ENCODE peak calls at places on chromosomes 7 and 10, in ten cellular contexts. L is A549, Y is HCT116, B is IMR-90, T is endothelial cell of umbilical vein, X is tibial nerve, K is adrenal gland, R is uterus, P is ovary, M is body of pancreas. V is an unnamed sample.

GRCh38 chr7:91474074-91474473 is 209.8 kb downstream of the FZD1 start:
- DNase-seq in T (no peak), B (no peak), L (no peak), M (no peak), Y (no peak), P (no peak), R (no peak), X (no peak), K (no peak), V (no peak)

GRCh38 chr10:89392974-89393373 is 551 bp downstream of the IFIT1 start:
- DNase-seq in K (no peak), Y (no peak), T (no peak), R (peak; percentile 65), B (peak; percentile 92), P (no peak), L (peak; percentile 16), M (no peak), X (no peak), V (no peak)

GRCh38 chr10:79137404-79137803 is 68.6 kb downstream of the ZMIZ1 start:
- DNase-seq in M (no peak), K (no peak), L (no peak), Y (no peak), R (no peak), T (no peak), X (no peak), P (peak; percentile 59), B (no peak), V (no peak)

GRCh38 chr7:51366930-51367613 is 50.5 kb upstream of the COBL start:
- DNase-seq in Y (no peak), X (no peak), P (no peak), R (no peak), T (peak; percentile 24), K (peak; percentile 20), L (peak; percentile 57), B (peak; percentile 26), M (peak; percentile 64), V (no peak)

GRCh38 chr7:92448185-92448747 is 984 bp downstream of the GATAD1 start:
- DNase-seq in L (peak; percentile 82), B (peak; percentile 46), X (peak; percentile 26), T (peak; percentile 88), K (peak; percentile 40), R (peak; percentile 47), P (peak; percentile 65), Y (peak; percentile 57), M (peak; percentile 67), V (no peak)

GRCh38 chr10:68105820-68106219 is 3.5 kb upstream of the MYPN start:
- DNase-seq in P (no peak), L (no peak), M (no peak), X (no peak), Y (no peak), T (no peak), R (no peak), K (no peak), B (peak; percentile 78), V (no peak)

GRCh38 chr10:47449102-47449978 is 34.6 kb downstream of the ANXA8 start:
- DNase-seq in B (no peak), M (no peak), L (no peak), K (no peak), T (no peak), R (no peak), P (peak; percentile 13), X (no peak), Y (no peak), V (no peak)

GRCh38 chr7:6533893-6534804 is 17.1 kb downstream of the GRID2IP start:
- DNase-seq in R (no peak), Y (no peak), K (no peak), T (peak; percentile 8), X (no peak), B (no peak), M (no peak), P (no peak), L (no peak), V (no peak)

DNA sequence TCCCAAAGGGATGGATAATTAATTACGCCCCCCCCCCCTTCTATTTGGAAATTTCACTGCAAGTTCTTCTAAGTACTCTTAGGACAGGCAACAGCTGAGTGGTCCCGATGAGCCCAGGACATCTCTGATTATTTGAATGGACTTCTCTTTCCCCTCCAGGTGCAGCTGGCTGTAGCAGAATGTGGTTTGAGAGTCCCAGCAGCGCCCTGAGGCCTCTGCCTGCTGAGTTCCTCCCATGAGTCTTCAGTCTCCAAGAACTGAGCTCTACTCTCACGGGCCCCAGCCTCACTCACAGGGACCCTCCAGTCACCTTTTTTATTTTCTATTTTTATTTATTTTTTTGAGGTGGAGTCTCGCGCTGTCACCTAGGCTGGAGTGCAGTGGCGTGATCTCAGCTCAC is 63.6 kb upstream of the SFMBT2 start:
- DNase-seq in T (no peak), P (no peak), L (no peak), R (no peak), M (no peak), K (no peak), B (no peak), Y (no peak), X (no peak), V (no peak)
- H3K4me1 ChIP-seq in T (no peaks in the 10 kb centered on the region), P (peaks cover 1% of the 10 kb centered on the region), L (no peaks in the 10 kb centered on the region), R (no peaks in the 10 kb centered on the region), M (peaks cover 4% of the 10 kb centered on the region), K (peaks cover 25% of the 10 kb centered on the region), B (no peaks in the 10 kb centered on the region), Y (no peaks in the 10 kb centered on the region), X (no peaks in the 10 kb centered on the region), V (no peaks in the 10 kb centered on the region)

GRCh38 chr7:151731022-151731441 is 145.9 kb downstream of the PRKAG2 start:
- DNase-seq in P (no peak), B (no peak), T (no peak), L (no peak), X (no peak), R (no peak), K (no peak), Y (no peak), M (no peak), V (no peak)
- H3K4me3 ChIP-seq in P (no peak overlapping the region), B (no peak overlapping the region), T (no peak overlapping the region), L (no peak overlapping the region), X (no peak overlapping the region), R (no peak overlapping the region), K (no peak overlapping the region), Y (no peak overlapping the region), M (no peak overlapping the region), V (no peak overlapping the region)

GRCh38 chr7:155295511-155295910 is 2.2 kb upstream of the INSIG1 start:
- DNase-seq in Y (no peak), R (no peak), B (no peak), K (no peak), L (no peak), M (no peak), T (no peak), X (no peak), P (no peak), V (peak; percentile 49)

GRCh38 chr7:155296788-155297516 is 726 bp upstream of the INSIG1 start:
- DNase-seq in M (peak; percentile 72), R (peak; percentile 58), P (peak; percentile 73), X (no peak), T (peak; percentile 61), K (peak; percentile 69), Y (no peak), B (peak; percentile 81), L (peak; percentile 46), V (peak; percentile 67)

GRCh38 chr7:155298288-155298833 is 683 bp downstream of the INSIG1 start:
- DNase-seq in B (no peak), X (no peak), Y (no peak), P (no peak), L (no peak), T (peak; percentile 29), R (no peak), K (no peak), M (no peak), V (peak; percentile 70)

GRCh38 chr7:155297517-155298287 is at the start of gene INSIG1:
- DNase-seq in M (peak; percentile 94), K (peak; percentile 96), P (peak; percentile 96), R (peak; percentile 87), B (peak; percentile 92), T (peak; percentile 92), L (peak; percentile 95), Y (peak; percentile 75), X (peak; percentile 89), V (peak; percentile 97)

DNA sequence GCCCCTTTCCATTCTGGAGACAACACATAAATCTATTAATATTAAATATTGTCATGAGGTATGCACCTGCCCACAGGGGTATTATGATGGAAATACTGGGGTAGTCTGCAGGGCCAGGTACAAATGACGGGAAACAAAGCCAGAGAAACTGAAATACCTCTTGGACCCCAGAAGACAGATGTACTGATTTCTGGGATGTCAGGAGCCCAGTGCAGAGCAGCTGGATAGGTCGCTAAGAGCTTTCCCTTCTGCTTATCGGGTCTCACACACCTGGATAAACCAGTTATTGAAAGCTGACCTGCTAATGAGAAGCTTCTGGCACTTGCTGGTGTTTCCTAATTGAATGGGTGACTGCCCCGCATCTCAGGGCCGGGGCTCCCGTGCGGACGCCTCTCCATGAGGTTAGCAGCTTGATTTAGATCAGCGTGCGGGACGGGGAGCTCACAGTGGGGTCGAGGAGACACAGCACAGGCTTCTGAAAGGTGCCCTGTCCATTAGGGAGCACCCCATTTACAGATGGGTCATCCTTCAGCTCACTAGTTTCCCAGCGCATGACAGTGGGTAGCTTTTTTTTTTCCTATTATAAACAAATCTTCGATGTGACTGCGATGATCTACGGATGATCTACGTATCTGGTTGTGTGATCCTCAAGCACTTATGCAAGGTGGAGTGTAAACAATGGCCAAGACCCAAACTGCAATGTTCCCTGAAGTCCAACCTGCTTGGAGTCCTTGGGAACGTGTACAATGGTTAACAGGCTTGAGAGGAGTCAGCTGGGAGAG is 1.5 kb upstream of the INSIG1 start:
- DNase-seq in M (peak; percentile 67), L (no peak), Y (no peak), T (no peak), R (no peak), X (no peak), K (no peak), B (no peak), P (no peak), V (peak; percentile 64)
- TF ChIP-seq POLR2A in M (no peak), L (no peak), Y (no peak), T (peak; percentile 31), R (no peak), X (no peak), K (no peak), B (peak; percentile 1), P (no peak), V (no peak)

GRCh38 chr10:93559490-93559889 is 7.0 kb upstream of the FFAR4 start:
- DNase-seq in K (no peak), L (no peak), R (no peak), M (no peak), Y (no peak), P (no peak), X (no peak), B (no peak), T (no peak), V (no peak)

GRCh38 chr10:93550634-93551033 is 15.8 kb upstream of the FFAR4 start:
- DNase-seq in X (no peak), K (no peak), R (no peak), T (no peak), M (no peak), Y (no peak), P (no peak), L (no peak), B (no peak), V (no peak)

GRCh38 chr10:93552780-93553179 is 13.7 kb upstream of the FFAR4 start:
- DNase-seq in R (no peak), K (no peak), B (no peak), L (no peak), T (no peak), M (no peak), P (no peak), Y (no peak), X (no peak), V (no peak)

GRCh38 chr10:93553501-93554374 is 12.7 kb upstream of the FFAR4 start:
- DNase-seq in R (no peak), B (no peak), M (no peak), L (peak; percentile 22), K (no peak), X (no peak), P (no peak), Y (no peak), T (no peak), V (no peak)

DNA sequence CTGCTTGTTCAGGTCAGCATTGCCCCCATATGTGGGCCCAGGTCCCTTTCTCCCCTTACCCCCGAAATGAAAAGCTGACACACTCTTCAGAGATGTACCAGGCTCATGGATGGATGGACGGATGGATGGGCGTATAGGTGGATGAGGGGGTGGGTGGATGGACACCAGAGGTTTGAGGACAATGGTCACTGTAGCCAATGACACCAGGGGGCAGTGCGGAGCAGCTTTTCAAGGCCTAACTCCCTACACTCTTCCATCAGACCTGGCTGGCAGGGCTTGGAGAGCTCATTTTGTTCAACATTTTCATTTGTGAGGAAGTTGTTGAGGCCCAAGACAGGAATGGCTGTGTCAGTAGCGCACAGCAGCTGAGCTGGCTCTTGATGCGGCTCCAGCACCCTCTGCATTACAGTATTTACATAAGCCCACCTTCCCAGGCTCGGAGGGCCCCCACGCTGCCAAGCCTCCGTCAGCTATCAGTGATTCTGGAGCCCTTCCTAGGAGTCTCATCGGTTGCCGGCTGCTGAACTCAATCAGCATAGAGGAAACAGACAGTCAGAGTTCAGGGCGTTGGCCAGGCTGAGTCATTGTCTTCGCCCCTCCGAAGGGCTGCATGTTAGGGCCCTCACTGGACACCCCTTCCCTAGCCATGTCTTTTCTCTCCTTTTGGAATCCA is 11.6 kb upstream of the FFAR4 start:
- DNase-seq in Y (peak; percentile 47), P (peak; percentile 59), R (no peak), X (peak; percentile 43), L (peak; percentile 82), B (peak; percentile 56), K (peak; percentile 77), T (peak; percentile 74), M (peak; percentile 75), V (peak; percentile 84)
- H3K4me1 ChIP-seq in Y (no peaks in the 10 kb centered on the region), P (no peaks in the 10 kb centered on the region), R (no peaks in the 10 kb centered on the region), X (no peaks in the 10 kb centered on the region), L (peaks cover 31% of the 10 kb centered on the region), B (no peaks in the 10 kb centered on the region), K (no peaks in the 10 kb centered on the region), T (peaks cover 6% of the 10 kb centered on the region), M (no peaks in the 10 kb centered on the region), V (peaks cover 6% of the 10 kb centered on the region)

V was measured in right lobe of liver.